ENCODE peak calls at places on chromosomes 7 and 10, in seven cellular contexts. One of them, this sample, is unnamed.

GRCh38 chr10:3031490-3031889 is 35.9 kb upstream of the PFKP start:
- DNase-seq in HCT116: no peak
- DNase-seq in H1: no peak
- DNase-seq in GM12878: no peak
- DNase-seq in K562: no peak
- DNase-seq in HepG2: no peak
- DNase-seq in SK-N-SH: no peak
- DNase-seq in this sample: no peak

GRCh38 chr10:15745748-15746147 is 26.0 kb upstream of the ITGA8 start:
- DNase-seq in GM12878: no peak
- DNase-seq in HepG2: no peak
- DNase-seq in K562: no peak
- DNase-seq in SK-N-SH: no peak
- DNase-seq in HCT116: no peak
- DNase-seq in H1: no peak
- DNase-seq in this sample: no peak

GRCh38 chr7:151082151-151083070 is 882 bp downstream of the TMUB1 start:
- DNase-seq in HCT116: no peak
- DNase-seq in HepG2: no peak
- DNase-seq in SK-N-SH: no peak
- DNase-seq in GM12878: no peak
- DNase-seq in H1: no peak
- DNase-seq in K562: no peak
- DNase-seq in this sample: no peak

GRCh38 chr10:117399341-117400196 is 24.3 kb upstream of the PDZD8 start:
- DNase-seq in HepG2: peak; percentile 27
- DNase-seq in HCT116: no peak
- DNase-seq in SK-N-SH: no peak
- DNase-seq in H1: no peak
- DNase-seq in GM12878: no peak
- DNase-seq in K562: no peak
- DNase-seq in this sample: no peak

GRCh38 chr7:44184221-44184873 is 4.9 kb downstream of the GCK start:
- DNase-seq in K562: no peak
- DNase-seq in HCT116: peak; percentile 78
- DNase-seq in SK-N-SH: no peak
- DNase-seq in GM12878: no peak
- DNase-seq in H1: peak; percentile 15
- DNase-seq in HepG2: no peak
- DNase-seq in this sample: no peak

GRCh38 chr10:103616705-103617361 is 123.3 kb downstream of the NEURL1 start:
- DNase-seq in HepG2: no peak
- DNase-seq in H1: no peak
- DNase-seq in SK-N-SH: no peak
- DNase-seq in K562: no peak
- DNase-seq in HCT116: no peak
- DNase-seq in GM12878: no peak
- DNase-seq in this sample: no peak

GRCh38 chr10:117461766-117462423 is 80.7 kb upstream of the EMX2 start:
- DNase-seq in K562: no peak
- DNase-seq in SK-N-SH: no peak
- DNase-seq in GM12878: no peak
- DNase-seq in HCT116: peak; percentile 77
- DNase-seq in HepG2: no peak
- DNase-seq in H1: no peak
- DNase-seq in this sample: no peak

GRCh38 chr7:74542558-74543117 is 88.9 kb downstream of the GTF2IRD1 start:
- DNase-seq in H1: no peak
- DNase-seq in GM12878: no peak
- DNase-seq in SK-N-SH: peak; percentile 84
- DNase-seq in HepG2: no peak
- DNase-seq in HCT116: no peak
- DNase-seq in K562: no peak
- DNase-seq in this sample: no peak

GRCh38 chr7:111164442-111164841 is 73.5 kb downstream of the LRRN3 start:
- DNase-seq in K562: no peak
- DNase-seq in HCT116: no peak
- DNase-seq in H1: no peak
- DNase-seq in SK-N-SH: no peak
- DNase-seq in GM12878: no peak
- DNase-seq in HepG2: no peak
- DNase-seq in this sample: no peak

GRCh38 chr7:114048386-114049235 is 129.8 kb upstream of the PPP1R3A start:
- DNase-seq in HCT116: no peak
- DNase-seq in H1: no peak
- DNase-seq in SK-N-SH: peak; percentile 16
- DNase-seq in GM12878: no peak
- DNase-seq in HepG2: peak; percentile 12
- DNase-seq in K562: peak; percentile 13
- DNase-seq in this sample: no peak

GRCh38 chr7:37218956-37219355 is 229.7 kb downstream of the ELMO1 start:
- DNase-seq in K562: no peak
- DNase-seq in H1: no peak
- DNase-seq in HepG2: no peak
- DNase-seq in SK-N-SH: no peak
- DNase-seq in HCT116: no peak
- DNase-seq in GM12878: no peak
- DNase-seq in this sample: no peak

GRCh38 chr10:18260308-18260971 is 120.2 kb downstream of the CACNB2 start:
- DNase-seq in SK-N-SH: no peak
- DNase-seq in H1: no peak
- DNase-seq in HCT116: no peak
- DNase-seq in HepG2: no peak
- DNase-seq in K562: no peak
- DNase-seq in GM12878: no peak
- DNase-seq in this sample: no peak

GRCh38 chr7:2032030-2032875 is 200.5 kb downstream of the MAD1L1 start:
- DNase-seq in H1: no peak
- DNase-seq in GM12878: no peak
- DNase-seq in SK-N-SH: peak; percentile 56
- DNase-seq in K562: no peak
- DNase-seq in HepG2: no peak
- DNase-seq in HCT116: no peak
- DNase-seq in this sample: peak; percentile 38

GRCh38 chr7:45160374-45160773 is 2.8 kb downstream of the RAMP3 start:
- DNase-seq in SK-N-SH: peak; percentile 66
- DNase-seq in HCT116: no peak
- DNase-seq in GM12878: peak; percentile 9
- DNase-seq in HepG2: no peak
- DNase-seq in K562: no peak
- DNase-seq in H1: no peak
- DNase-seq in this sample: no peak

GRCh38 chr10:102918817-102919236 is 733 bp downstream of the CNNM2 start:
- DNase-seq in SK-N-SH: no peak
- DNase-seq in H1: no peak
- DNase-seq in K562: peak; percentile 19
- DNase-seq in HCT116: no peak
- DNase-seq in HepG2: peak; percentile 8
- DNase-seq in GM12878: no peak
- DNase-seq in this sample: no peak

GRCh38 chr7:150357277-150357676 is 11.3 kb upstream of the REPIN1 start:
- DNase-seq in K562: no peak
- DNase-seq in SK-N-SH: no peak
- DNase-seq in HepG2: no peak
- DNase-seq in H1: no peak
- DNase-seq in GM12878: no peak
- DNase-seq in HCT116: no peak
- DNase-seq in this sample: no peak

GRCh38 chr7:69245646-69246045 is 352.6 kb upstream of the AUTS2 start:
- DNase-seq in K562: no peak
- DNase-seq in HepG2: no peak
- DNase-seq in HCT116: no peak
- DNase-seq in H1: no peak
- DNase-seq in SK-N-SH: no peak
- DNase-seq in GM12878: no peak
- DNase-seq in this sample: peak; percentile 28

GRCh38 chr7:123749537-123749857 is 694 bp upstream of the WASL start:
- DNase-seq in HCT116: peak; percentile 55
- DNase-seq in H1: no peak
- DNase-seq in GM12878: no peak
- DNase-seq in SK-N-SH: no peak
- DNase-seq in K562: peak; percentile 72
- DNase-seq in HepG2: peak; percentile 68
- DNase-seq in this sample: no peak

GRCh38 chr7:92609921-92610518 is 19.8 kb upstream of the FAM133B start:
- DNase-seq in GM12878: no peak
- DNase-seq in HepG2: no peak
- DNase-seq in H1: no peak
- DNase-seq in HCT116: no peak
- DNase-seq in SK-N-SH: peak; percentile 43
- DNase-seq in K562: no peak
- DNase-seq in this sample: no peak

GRCh38 chr10:79044846-79045245 is 23.9 kb upstream of the ZMIZ1 start:
- DNase-seq in H1: no peak
- DNase-seq in GM12878: no peak
- DNase-seq in HepG2: no peak
- DNase-seq in SK-N-SH: no peak
- DNase-seq in HCT116: no peak
- DNase-seq in K562: no peak
- DNase-seq in this sample: no peak

GRCh38 chr7:92056276-92056675 is 78.0 kb downstream of the CYP51A1 start:
- DNase-seq in HCT116: no peak
- DNase-seq in HepG2: no peak
- DNase-seq in SK-N-SH: no peak
- DNase-seq in H1: no peak
- DNase-seq in K562: no peak
- DNase-seq in GM12878: no peak
- DNase-seq in this sample: no peak

GRCh38 chr7:28608766-28609165 is 196.4 kb downstream of the CREB5 start:
- DNase-seq in H1: no peak
- DNase-seq in GM12878: no peak
- DNase-seq in K562: no peak
- DNase-seq in HepG2: no peak
- DNase-seq in HCT116: no peak
- DNase-seq in SK-N-SH: no peak
- DNase-seq in this sample: no peak
- H3K9ac ChIP-seq in H1: no peak overlapping the region
- H3K9ac ChIP-seq in GM12878: no peak overlapping the region
- H3K9ac ChIP-seq in K562: no peak overlapping the region
- H3K9ac ChIP-seq in HepG2: no peak overlapping the region
- H3K9ac ChIP-seq in HCT116: no peak overlapping the region
- H3K9ac ChIP-seq in SK-N-SH: no peak overlapping the region
- H3K9ac ChIP-seq in this sample: no peak overlapping the region

DNA sequence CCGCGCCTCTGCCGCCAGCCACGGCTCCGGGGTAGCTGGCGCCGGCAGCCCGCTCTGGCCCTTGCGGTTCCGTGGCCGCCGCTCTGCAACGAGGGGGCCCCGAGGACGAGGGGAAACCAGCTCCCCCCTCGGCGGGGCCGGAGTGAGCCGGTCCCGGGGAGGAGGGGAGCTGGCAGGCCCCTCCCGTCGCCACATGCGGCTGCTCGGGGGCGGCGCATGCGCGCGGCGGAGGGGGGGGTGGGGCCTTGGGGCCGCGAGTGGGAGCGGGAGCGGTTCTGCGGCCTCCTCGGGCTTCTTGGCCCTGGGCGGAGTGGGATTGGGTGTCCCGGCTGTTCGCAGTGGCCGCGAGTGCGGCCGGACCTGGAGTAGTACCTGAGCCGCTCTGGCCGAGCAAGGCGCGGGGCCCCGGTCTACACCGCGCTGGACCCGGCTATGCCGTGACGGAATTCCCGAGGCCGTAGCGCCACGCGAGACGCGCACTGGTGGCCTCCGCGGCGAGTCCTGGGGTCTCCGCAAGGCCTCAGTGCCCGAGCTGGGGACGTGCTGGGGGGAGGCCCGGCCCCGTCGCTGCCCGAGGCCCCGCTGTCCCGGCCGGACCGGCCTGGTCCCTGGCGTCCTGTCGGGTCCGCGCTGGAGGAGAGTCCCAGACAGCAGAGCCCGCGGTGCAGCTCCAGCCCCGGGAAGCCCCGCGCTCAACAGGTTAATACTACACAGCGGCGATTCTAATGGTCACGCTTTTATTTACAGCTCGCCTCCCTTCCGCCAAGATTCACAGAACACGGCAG is 483 bp upstream of the PAXIP1 start:
- DNase-seq in SK-N-SH: peak; percentile 100
- DNase-seq in H1: no peak
- DNase-seq in HCT116: peak; percentile 35
- DNase-seq in HepG2: peak; percentile 63
- DNase-seq in K562: peak; percentile 99
- DNase-seq in GM12878: no peak
- DNase-seq in this sample: peak; percentile 43
- TF ChIP-seq YY1 in SK-N-SH: no peak
- TF ChIP-seq YY1 in H1: no peak
- TF ChIP-seq YY1 in HCT116: no peak
- TF ChIP-seq YY1 in HepG2: no peak
- TF ChIP-seq YY1 in K562: peak; percentile 71
- TF ChIP-seq YY1 in GM12878: no peak
- TF ChIP-seq YY1 in this sample: no peak

DNA sequence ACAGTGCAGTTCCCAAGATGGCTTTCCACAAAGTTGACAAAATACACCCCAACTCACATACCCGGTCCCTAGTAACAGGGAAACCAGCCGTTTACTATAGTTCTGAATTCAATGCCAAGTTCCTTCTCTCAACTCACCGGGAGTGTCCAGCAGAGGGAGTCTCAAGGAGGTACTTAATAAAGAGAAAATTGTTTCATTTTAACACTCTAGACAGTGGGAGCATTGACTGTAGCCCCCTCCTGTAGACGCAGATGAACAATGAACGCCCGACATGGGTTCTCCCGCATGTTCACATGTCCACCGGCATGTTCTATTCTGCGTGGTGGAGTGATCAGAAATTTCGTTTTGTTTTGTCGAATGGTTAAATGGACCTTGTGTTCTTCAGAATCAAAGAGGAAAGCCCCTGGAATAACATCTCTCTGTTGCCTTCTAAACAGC is 1.9 kb downstream of the HIPK2 start:
- DNase-seq in HCT116: peak; percentile 73
- DNase-seq in SK-N-SH: peak; percentile 80
- DNase-seq in H1: no peak
- DNase-seq in K562: peak; percentile 81
- DNase-seq in HepG2: peak; percentile 69
- DNase-seq in GM12878: peak; percentile 44
- DNase-seq in this sample: no peak
- H3K4me1 ChIP-seq in HCT116: peaks cover 62% of the 10 kb centered on the region
- H3K4me1 ChIP-seq in SK-N-SH: peaks cover 40% of the 10 kb centered on the region
- H3K4me1 ChIP-seq in H1: peaks cover 4% of the 10 kb centered on the region
- H3K4me1 ChIP-seq in K562: peaks cover 14% of the 10 kb centered on the region
- H3K4me1 ChIP-seq in HepG2: peaks cover 67% of the 10 kb centered on the region
- H3K4me1 ChIP-seq in GM12878: peaks cover 23% of the 10 kb centered on the region
- H3K4me1 ChIP-seq in this sample: no peaks in the 10 kb centered on the region

DNA sequence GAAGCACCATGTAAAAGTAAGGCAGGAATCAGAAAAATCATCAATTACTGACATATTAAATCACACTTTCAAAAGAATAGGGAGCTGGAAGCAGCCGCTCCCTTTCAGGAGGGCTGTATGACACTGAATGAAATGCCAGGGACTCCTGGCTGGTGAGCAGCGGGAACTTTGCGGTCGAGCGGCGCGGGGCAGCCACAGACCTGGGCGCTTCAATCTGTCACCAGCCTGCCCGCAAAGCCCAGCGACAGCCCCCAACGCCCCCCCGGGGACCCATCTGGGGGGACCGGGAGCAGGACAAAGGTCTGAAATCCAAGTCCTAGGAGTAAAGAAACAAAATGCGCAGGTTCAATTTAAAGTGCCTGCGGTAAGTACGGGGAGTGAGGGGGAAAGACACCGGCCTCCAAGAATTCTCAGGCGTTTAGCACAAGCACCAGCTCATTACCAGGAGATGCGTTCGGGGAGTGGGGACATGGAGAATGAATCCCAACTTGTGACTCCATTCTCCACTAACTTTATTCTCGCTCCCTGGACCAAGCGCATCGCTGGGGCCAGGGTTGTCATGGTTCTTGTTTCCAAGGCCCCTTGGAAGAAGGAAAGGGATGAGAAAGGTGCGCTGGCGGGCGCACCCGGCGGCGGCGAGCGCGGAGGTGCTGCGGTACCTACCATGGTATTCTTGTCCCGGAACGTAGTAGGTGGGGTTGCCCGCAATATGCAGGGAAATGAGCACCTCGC is 824 bp downstream of the RELN start:
- DNase-seq in HepG2: peak; percentile 8
- DNase-seq in K562: peak; percentile 44
- DNase-seq in H1: no peak
- DNase-seq in GM12878: no peak
- DNase-seq in SK-N-SH: peak; percentile 60
- DNase-seq in HCT116: no peak
- DNase-seq in this sample: no peak
- H3K9ac ChIP-seq in HepG2: peak overlapping the region; percentile 76
- H3K9ac ChIP-seq in K562: peak overlapping the region; percentile 92
- H3K9ac ChIP-seq in H1: no peak overlapping the region
- H3K9ac ChIP-seq in GM12878: no peak overlapping the region
- H3K9ac ChIP-seq in SK-N-SH: no peak overlapping the region
- H3K9ac ChIP-seq in HCT116: no peak overlapping the region
- H3K9ac ChIP-seq in this sample: no peak overlapping the region